ENCODE peak calls at places on chromosomes 5 and 9, in four cellular contexts. O is activated T-cell treated with anti-CD3 and anti-CD28 coated beads for 1 hour, W is dermis microvascular lymphatic vessel endothelial cell, F is GM04504. G is an unnamed sample.

GRCh38 chr5:177512736-177513380 is 3.2 kb upstream of the DOK3 start:
- DNase-seq in W (no peak), F (no peak), O (no peak), G (no peak)

GRCh38 chr9:131677051-131677444 is 62.8 kb downstream of the RAPGEF1 start:
- DNase-seq in W (no peak), O (no peak), F (no peak), G (no peak)

GRCh38 chr9:85871008-85871407 is 69.9 kb upstream of the NAA35 start:
- DNase-seq in F (no peak), W (no peak), O (no peak), G (no peak)

GRCh38 chr9:97854696-97855485 is 1.9 kb downstream of the FOXE1 start:
- DNase-seq in W (no peak), F (no peak), O (no peak), G (no peak)

GRCh38 chr5:56101180-56101579 is 106.4 kb upstream of the IL6ST start:
- DNase-seq in W (no peak), F (no peak), O (no peak), G (no peak)

GRCh38 chr9:77987880-77988525 is 43.6 kb downstream of the GNAQ start:
- DNase-seq in W (no peak), O (no peak), F (no peak), G (no peak)

GRCh38 chr9:114284316-114285060 is 38.4 kb upstream of the ORM1 start:
- DNase-seq in O (no peak), W (no peak), F (no peak), G (no peak)

GRCh38 chr9:72533322-72533721 is 11.9 kb downstream of the TMC1 start:
- DNase-seq in W (no peak), F (no peak), O (no peak), G (no peak)

GRCh38 chr5:54547711-54548250 is 30.2 kb downstream of the SNX18 start:
- DNase-seq in F (peak), O (no peak), W (no peak), G (no peak)

GRCh38 chr5:167524941-167525485 is 766.4 kb upstream of the WWC1 start:
- DNase-seq in F (no peak), O (no peak), W (no peak), G (no peak)

GRCh38 chr5:14577964-14578363 is 3.6 kb upstream of the OTULINL start:
- DNase-seq in W (no peak), O (no peak), F (no peak), G (no peak)

GRCh38 chr9:20292002-20292401 is 330.3 kb downstream of the MLLT3 start:
- DNase-seq in F (peak), O (no peak), W (peak), G (peak)

GRCh38 chr9:136014928-136015633 is 53.9 kb upstream of the UBAC1 start:
- DNase-seq in W (no peak), O (no peak), F (no peak), G (no peak)

GRCh38 chr5:177382423-177383029 is 1.7 kb upstream of the SLC34A1 start:
- DNase-seq in O (no peak), W (no peak), F (no peak), G (peak)

GRCh38 chr5:142853682-142854081 is 83.5 kb downstream of the ARHGAP26 start:
- DNase-seq in O (no peak), W (no peak), F (no peak), G (no peak)

GRCh38 chr5:159781626-159782157 is 134.6 kb upstream of the ADRA1B start:
- DNase-seq in F (no peak), O (no peak), W (no peak), G (no peak)